ENCODE peak calls at places on chromosomes 12 and 14, in eight cellular contexts. C, I, S, E, W, J, O and P are unnamed samples.

GRCh38 chr12:124770725-124771124 is 92.9 kb downstream of the SCARB1 start:
- DNase-seq in J (no peak), C (no peak), E (no peak), I (no peak), O (no peak), S (no peak), W (no peak), P (no peak)

GRCh38 chr12:15050664-15051063 is 77.8 kb downstream of the PDE6H start:
- DNase-seq in C (no peak), S (no peak), J (peak), I (no peak), W (no peak), O (no peak), E (no peak), P (no peak)

GRCh38 chr14:23284654-23285529 is 1.0 kb downstream of the HOMEZ start:
- DNase-seq in I (no peak), S (no peak), C (peak), W (no peak), E (no peak), J (peak), O (no peak), P (no peak)

GRCh38 chr14:96272777-96273471 is 16.9 kb downstream of the BDKRB1 start:
- DNase-seq in E (no peak), W (no peak), J (peak), I (no peak), S (no peak), O (no peak), C (no peak), P (no peak)

GRCh38 chr14:102373110-102373509 is 10.4 kb downstream of the TECPR2 start:
- DNase-seq in E (no peak), I (no peak), O (no peak), J (no peak), S (no peak), W (no peak), C (no peak), P (no peak)

GRCh38 chr12:105820407-105821140 is 318.2 kb downstream of the NUAK1 start:
- DNase-seq in E (no peak), W (no peak), S (peak), C (peak), I (no peak), O (no peak), J (peak), P (no peak)

GRCh38 chr12:6374028-6374780 is 1.2 kb downstream of the SCNN1A start:
- DNase-seq in S (no peak), W (no peak), E (no peak), C (no peak), J (no peak), I (no peak), O (no peak), P (no peak)

GRCh38 chr14:77170045-77170444 is 11.6 kb upstream of the TMEM63C start:
- DNase-seq in S (no peak), C (no peak), J (no peak), I (no peak), O (no peak), W (no peak), E (no peak), P (no peak)

GRCh38 chr12:121996945-121997612 is 24.6 kb upstream of the BCL7A start:
- DNase-seq in I (no peak), O (no peak), E (no peak), J (no peak), C (no peak), S (no peak), W (no peak), P (no peak)

GRCh38 chr12:76764856-76765255 is 941 bp downstream of the ZDHHC17 start:
- DNase-seq in I (no peak), W (no peak), S (no peak), O (no peak), J (no peak), E (no peak), C (peak), P (no peak)

GRCh38 chr12:87847147-87847546 is 182.1 kb downstream of the C12orf50 start:
- DNase-seq in E (no peak), S (no peak), J (no peak), O (no peak), I (no peak), C (no peak), W (no peak), P (no peak)

GRCh38 chr12:78035913-78036658 is 205.4 kb downstream of the NAV3 start:
- DNase-seq in S (no peak), O (no peak), I (no peak), J (no peak), C (peak), W (no peak), E (no peak), P (no peak)

GRCh38 chr12:76288218-76288617 is 60.0 kb downstream of the BBS10 start:
- DNase-seq in J (no peak), S (no peak), I (no peak), O (no peak), W (no peak), E (no peak), C (no peak), P (no peak)